ENCODE peak calls at places on chromosomes 4 and X, in seven cellular contexts. One of them, this sample, is unnamed.

GRCh38 chr4:1778642-1779392 is 14.3 kb upstream of the FGFR3 start:
- DNase-seq in NCI-H460: no peak
- DNase-seq in NCI-H1105 treated with DMSO at 0.1 percent for 48 hours: no peak
- DNase-seq in iPS-NIHi11: no peak
- DNase-seq in NCI-H510A: no peak
- DNase-seq in activated CD8-positive, alpha-beta memory T cell treated with anti-CD3 and anti-CD28 coated beads, Interleukin-2, amount 50 U/mL, for 48 hours: no peak
- DNase-seq in amniotic epithelial cell: no peak
- DNase-seq in this sample: no peak

GRCh38 chrX:132017431-132018185 is 5.5 kb upstream of the STK26 start:
- DNase-seq in activated CD8-positive, alpha-beta memory T cell treated with anti-CD3 and anti-CD28 coated beads, Interleukin-2, amount 50 U/mL, for 48 hours: no peak
- DNase-seq in NCI-H510A: no peak
- DNase-seq in amniotic epithelial cell: no peak
- DNase-seq in iPS-NIHi11: no peak
- DNase-seq in NCI-H1105 treated with DMSO at 0.1 percent for 48 hours: no peak
- DNase-seq in NCI-H460: no peak
- DNase-seq in this sample: no peak

GRCh38 chr4:156734965-156735895 is 236.4 kb downstream of the PDGFC start:
- DNase-seq in NCI-H1105 treated with DMSO at 0.1 percent for 48 hours: no peak
- DNase-seq in NCI-H460: no peak
- DNase-seq in activated CD8-positive, alpha-beta memory T cell treated with anti-CD3 and anti-CD28 coated beads, Interleukin-2, amount 50 U/mL, for 48 hours: no peak
- DNase-seq in NCI-H510A: no peak
- DNase-seq in amniotic epithelial cell: no peak
- DNase-seq in iPS-NIHi11: no peak
- DNase-seq in this sample: no peak

GRCh38 chr4:81519856-81520255 is 48.1 kb upstream of the RASGEF1B start:
- DNase-seq in activated CD8-positive, alpha-beta memory T cell treated with anti-CD3 and anti-CD28 coated beads, Interleukin-2, amount 50 U/mL, for 48 hours: no peak
- DNase-seq in NCI-H1105 treated with DMSO at 0.1 percent for 48 hours: no peak
- DNase-seq in NCI-H510A: no peak
- DNase-seq in iPS-NIHi11: no peak
- DNase-seq in amniotic epithelial cell: no peak
- DNase-seq in NCI-H460: no peak
- DNase-seq in this sample: no peak

GRCh38 chrX:120308959-120309872 is 2.0 kb downstream of the TMEM255A start:
- DNase-seq in amniotic epithelial cell: peak
- DNase-seq in NCI-H1105 treated with DMSO at 0.1 percent for 48 hours: peak
- DNase-seq in NCI-H460: peak
- DNase-seq in iPS-NIHi11: peak
- DNase-seq in NCI-H510A: peak
- DNase-seq in activated CD8-positive, alpha-beta memory T cell treated with anti-CD3 and anti-CD28 coated beads, Interleukin-2, amount 50 U/mL, for 48 hours: peak
- DNase-seq in this sample: peak

GRCh38 chr4:93334003-93334402 is 494.6 kb upstream of the ATOH1 start:
- DNase-seq in activated CD8-positive, alpha-beta memory T cell treated with anti-CD3 and anti-CD28 coated beads, Interleukin-2, amount 50 U/mL, for 48 hours: no peak
- DNase-seq in amniotic epithelial cell: no peak
- DNase-seq in NCI-H1105 treated with DMSO at 0.1 percent for 48 hours: no peak
- DNase-seq in iPS-NIHi11: no peak
- DNase-seq in NCI-H460: no peak
- DNase-seq in NCI-H510A: no peak
- DNase-seq in this sample: no peak

GRCh38 chr4:688695-689497 is at the start of gene SLC49A3:
- DNase-seq in NCI-H510A: no peak
- DNase-seq in NCI-H460: no peak
- DNase-seq in NCI-H1105 treated with DMSO at 0.1 percent for 48 hours: no peak
- DNase-seq in amniotic epithelial cell: no peak
- DNase-seq in activated CD8-positive, alpha-beta memory T cell treated with anti-CD3 and anti-CD28 coated beads, Interleukin-2, amount 50 U/mL, for 48 hours: no peak
- DNase-seq in iPS-NIHi11: peak
- DNase-seq in this sample: no peak

GRCh38 chr4:24657768-24658617 is 73.6 kb upstream of the DHX15 start:
- DNase-seq in NCI-H510A: no peak
- DNase-seq in activated CD8-positive, alpha-beta memory T cell treated with anti-CD3 and anti-CD28 coated beads, Interleukin-2, amount 50 U/mL, for 48 hours: no peak
- DNase-seq in NCI-H460: peak
- DNase-seq in NCI-H1105 treated with DMSO at 0.1 percent for 48 hours: no peak
- DNase-seq in amniotic epithelial cell: peak
- DNase-seq in iPS-NIHi11: peak
- DNase-seq in this sample: no peak

GRCh38 chr4:71377561-71377960 is 38.7 kb downstream of the SLC4A4 start:
- DNase-seq in NCI-H1105 treated with DMSO at 0.1 percent for 48 hours: no peak
- DNase-seq in NCI-H460: no peak
- DNase-seq in amniotic epithelial cell: peak
- DNase-seq in activated CD8-positive, alpha-beta memory T cell treated with anti-CD3 and anti-CD28 coated beads, Interleukin-2, amount 50 U/mL, for 48 hours: no peak
- DNase-seq in iPS-NIHi11: no peak
- DNase-seq in NCI-H510A: no peak
- DNase-seq in this sample: no peak

GRCh38 chr4:95105983-95106382 is 348.2 kb downstream of the BMPR1B start:
- DNase-seq in iPS-NIHi11: no peak
- DNase-seq in amniotic epithelial cell: no peak
- DNase-seq in activated CD8-positive, alpha-beta memory T cell treated with anti-CD3 and anti-CD28 coated beads, Interleukin-2, amount 50 U/mL, for 48 hours: no peak
- DNase-seq in NCI-H460: no peak
- DNase-seq in NCI-H1105 treated with DMSO at 0.1 percent for 48 hours: no peak
- DNase-seq in NCI-H510A: no peak
- DNase-seq in this sample: no peak

GRCh38 chr4:168586926-168587325 is 90.1 kb downstream of the PALLD start:
- DNase-seq in NCI-H510A: no peak
- DNase-seq in NCI-H1105 treated with DMSO at 0.1 percent for 48 hours: no peak
- DNase-seq in NCI-H460: no peak
- DNase-seq in iPS-NIHi11: no peak
- DNase-seq in activated CD8-positive, alpha-beta memory T cell treated with anti-CD3 and anti-CD28 coated beads, Interleukin-2, amount 50 U/mL, for 48 hours: no peak
- DNase-seq in amniotic epithelial cell: no peak
- DNase-seq in this sample: no peak

GRCh38 chr4:123597586-123597985 is 201.0 kb downstream of the SPRY1 start:
- DNase-seq in activated CD8-positive, alpha-beta memory T cell treated with anti-CD3 and anti-CD28 coated beads, Interleukin-2, amount 50 U/mL, for 48 hours: no peak
- DNase-seq in NCI-H460: no peak
- DNase-seq in amniotic epithelial cell: peak
- DNase-seq in NCI-H1105 treated with DMSO at 0.1 percent for 48 hours: no peak
- DNase-seq in iPS-NIHi11: no peak
- DNase-seq in NCI-H510A: no peak
- DNase-seq in this sample: no peak

GRCh38 chrX:10555846-10556245 is 64.5 kb downstream of the MID1 start:
- DNase-seq in amniotic epithelial cell: no peak
- DNase-seq in activated CD8-positive, alpha-beta memory T cell treated with anti-CD3 and anti-CD28 coated beads, Interleukin-2, amount 50 U/mL, for 48 hours: no peak
- DNase-seq in NCI-H460: no peak
- DNase-seq in iPS-NIHi11: no peak
- DNase-seq in NCI-H510A: no peak
- DNase-seq in NCI-H1105 treated with DMSO at 0.1 percent for 48 hours: no peak
- DNase-seq in this sample: no peak

GRCh38 chrX:113558576-113558975 is 717.9 kb upstream of the AMOT start:
- DNase-seq in amniotic epithelial cell: no peak
- DNase-seq in NCI-H460: no peak
- DNase-seq in iPS-NIHi11: no peak
- DNase-seq in NCI-H1105 treated with DMSO at 0.1 percent for 48 hours: no peak
- DNase-seq in NCI-H510A: no peak
- DNase-seq in activated CD8-positive, alpha-beta memory T cell treated with anti-CD3 and anti-CD28 coated beads, Interleukin-2, amount 50 U/mL, for 48 hours: no peak
- DNase-seq in this sample: no peak

GRCh38 chrX:10922158-10922557 is 189.0 kb upstream of the HCCS start:
- DNase-seq in activated CD8-positive, alpha-beta memory T cell treated with anti-CD3 and anti-CD28 coated beads, Interleukin-2, amount 50 U/mL, for 48 hours: no peak
- DNase-seq in amniotic epithelial cell: peak
- DNase-seq in NCI-H460: peak
- DNase-seq in NCI-H510A: no peak
- DNase-seq in iPS-NIHi11: peak
- DNase-seq in NCI-H1105 treated with DMSO at 0.1 percent for 48 hours: no peak
- DNase-seq in this sample: no peak

This sample was measured in NCI-H1930.